ENCODE peak calls at places on chromosomes 6 and 20, in five cellular contexts. R is neural progenitor cell, B is mammary epithelial cell, Q is CD14-positive monocyte, T is glutamatergic neuron. Z is an unnamed sample.

GRCh38 chr6:127301199-127301700 is 34.6 kb downstream of the RNF146 start:
- DNase-seq in B (no peak), Q (no peak), R (no peak), T (no peak), Z (no peak)

GRCh38 chr20:63101781-63102719 is 95.3 kb upstream of the BHLHE23 start:
- DNase-seq in B (peak), R (peak), T (peak), Q (peak), Z (peak)

GRCh38 chr6:132380358-132380757 is 20.9 kb downstream of the MOXD1 start:
- DNase-seq in R (no peak), B (no peak), Q (no peak), T (no peak), Z (no peak)

GRCh38 chr6:87926072-87926471 is 121.6 kb upstream of the SPACA1 start:
- DNase-seq in T (no peak), B (no peak), R (no peak), Q (no peak), Z (no peak)

GRCh38 chr6:97294451-97294850 is 11.4 kb upstream of the MMS22L start:
- DNase-seq in R (no peak), B (peak), T (no peak), Q (no peak), Z (no peak)

GRCh38 chr20:11140359-11140758 is 466.6 kb upstream of the JAG1 start:
- DNase-seq in T (no peak), B (peak), Q (no peak), R (no peak), Z (no peak)

GRCh38 chr6:149035806-149036205 is 281.7 kb upstream of the TAB2 start:
- DNase-seq in B (no peak), R (no peak), Q (no peak), T (no peak), Z (no peak)

GRCh38 chr6:31210119-31210518 is 39.6 kb upstream of the POU5F1 start:
- DNase-seq in Q (no peak), B (no peak), R (no peak), T (no peak), Z (no peak)

GRCh38 chr20:33539129-33539528 is 49.2 kb downstream of the CBFA2T2 start:
- DNase-seq in B (no peak), R (no peak), T (no peak), Q (no peak), Z (no peak)

GRCh38 chr6:134708079-134708478 is 241.8 kb downstream of the ALDH8A1 start:
- DNase-seq in T (no peak), R (no peak), Q (no peak), B (no peak), Z (no peak)

GRCh38 chr6:54541521-54541920 is 233.3 kb downstream of the TINAG start:
- DNase-seq in T (no peak), R (no peak), Q (no peak), B (no peak), Z (no peak)

GRCh38 chr6:117915846-117916245 is 8.8 kb downstream of the SLC35F1 start:
- DNase-seq in Q (no peak), R (no peak), B (no peak), T (no peak), Z (no peak)

GRCh38 chr20:7772376-7772775 is 167.9 kb downstream of the HAO1 start:
- DNase-seq in T (no peak), B (peak), R (no peak), Q (no peak), Z (no peak)

GRCh38 chr20:18666803-18667460 is 79.1 kb downstream of the DTD1 start:
- DNase-seq in T (no peak), B (no peak), R (no peak), Q (no peak), Z (no peak)

GRCh38 chr6:17381429-17382147 is 11.8 kb upstream of the CAP2 start:
- DNase-seq in R (no peak), B (no peak), Q (no peak), T (no peak), Z (no peak)

GRCh38 chr6:143160008-143160407 is 99.3 kb downstream of the AIG1 start:
- DNase-seq in R (no peak), Q (no peak), T (no peak), B (no peak), Z (no peak)

GRCh38 chr6:100116409-100117194 is 122.6 kb upstream of the MCHR2 start:
- DNase-seq in R (peak), T (peak), B (peak), Q (no peak), Z (no peak)

GRCh38 chr6:144158133-144158532 is 7.8 kb downstream of the STX11 start:
- DNase-seq in R (no peak), T (no peak), Q (no peak), B (peak), Z (no peak)

GRCh38 chr20:33437141-33437911 is 6.2 kb downstream of the SNTA1 start:
- DNase-seq in R (no peak), Q (no peak), B (no peak), T (no peak), Z (no peak)

GRCh38 chr20:36234771-36235320 is 1.4 kb upstream of the AAR2 start:
- DNase-seq in Q (no peak), B (no peak), T (no peak), R (no peak), Z (no peak)

GRCh38 chr20:20138301-20139064 is 86.2 kb downstream of the CFAP61 start:
- DNase-seq in Q (no peak), T (no peak), B (no peak), R (no peak), Z (no peak)

GRCh38 chr6:26195376-26195923 is 108.2 kb downstream of the HFE start:
- DNase-seq in Q (peak), B (peak), T (no peak), R (peak), Z (no peak)

GRCh38 chr6:37632989-37633550 is 64.6 kb downstream of the MDGA1 start:
- DNase-seq in Q (no peak), R (no peak), T (no peak), B (no peak), Z (no peak)

GRCh38 chr6:35385457-35386202 is 43.3 kb downstream of the PPARD start:
- DNase-seq in R (no peak), B (no peak), Q (no peak), T (no peak), Z (no peak)

GRCh38 chr6:35737413-35738211 is 780 bp downstream of the ARMC12 start:
- DNase-seq in B (peak), T (no peak), R (no peak), Q (no peak), Z (no peak)

GRCh38 chr6:10510592-10511367 is 10.4 kb upstream of the GCNT2 start:
- DNase-seq in Q (peak), T (peak), B (peak), R (peak), Z (no peak)

GRCh38 chr20:50562262-50562701 is 52.1 kb downstream of the PTPN1 start:
- DNase-seq in T (no peak), B (no peak), Q (no peak), R (no peak), Z (no peak)

GRCh38 chr20:13515796-13516533 is 122.8 kb downstream of the TASP1 start:
- DNase-seq in R (no peak), B (no peak), T (no peak), Q (no peak), Z (no peak)

GRCh38 chr6:143598466-143599080 is 79.2 kb upstream of the PHACTR2 start:
- DNase-seq in R (no peak), Q (no peak), B (no peak), T (no peak), Z (no peak)

GRCh38 chr20:5844063-5844681 is 94.0 kb downstream of the SHLD1 start:
- DNase-seq in R (no peak), T (no peak), B (peak), Q (no peak), Z (no peak)

GRCh38 chr6:52973013-52973412 is 22.1 kb downstream of the GSTA4 start:
- DNase-seq in T (no peak), R (no peak), B (no peak), Q (no peak), Z (no peak)

GRCh38 chr6:122869437-122870024 is 80.5 kb downstream of the SMPDL3A start:
- DNase-seq in R (peak), T (peak), B (peak), Q (no peak), Z (no peak)

GRCh38 chr6:170053966-170054661 is 236.8 kb downstream of the DLL1 start:
- DNase-seq in R (no peak), T (peak), Q (no peak), B (no peak), Z (peak)

GRCh38 chr6:90083891-90084290 is 189.6 kb downstream of the GJA10 start:
- DNase-seq in B (no peak), R (no peak), Q (no peak), T (no peak), Z (no peak)

GRCh38 chr20:59933296-59933848 is at the start of gene SYCP2:
- DNase-seq in R (no peak), T (no peak), B (peak), Q (peak), Z (no peak)

GRCh38 chr6:43258807-43259686 is 15.8 kb downstream of the TTBK1 start:
- DNase-seq in R (no peak), B (no peak), T (no peak), Q (no peak), Z (peak)

GRCh38 chr6:84618046-84618752 is 146.2 kb downstream of the TBX18 start:
- DNase-seq in B (peak), T (no peak), R (no peak), Q (no peak), Z (no peak)

GRCh38 chr6:75349262-75349984 is 64.8 kb upstream of the TMEM30A start:
- DNase-seq in Q (no peak), T (peak), B (no peak), R (peak), Z (no peak)

GRCh38 chr20:62227977-62228958 is 8.2 kb upstream of the HRH3 start:
- DNase-seq in R (peak), T (no peak), Q (no peak), B (no peak), Z (no peak)

DNA sequence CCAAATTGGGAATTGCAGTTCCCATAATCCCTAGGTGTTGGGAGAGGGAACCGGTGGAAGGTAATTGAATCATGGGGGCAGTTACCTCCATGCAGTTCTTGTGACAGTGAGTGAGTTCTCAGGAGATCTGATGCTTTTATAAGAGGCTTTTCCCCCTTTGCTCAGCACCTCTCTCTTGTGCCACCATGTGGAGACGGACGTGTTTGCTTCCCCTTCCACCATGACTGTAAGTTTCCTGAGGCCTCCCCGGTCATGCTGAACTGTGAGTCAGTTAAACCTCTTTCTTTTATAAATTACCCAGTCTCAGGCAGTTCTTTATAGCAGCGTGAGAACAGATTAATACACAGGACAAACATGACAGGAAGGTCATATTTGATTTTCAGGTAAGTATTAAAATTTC is 25.3 kb upstream of the HECA start:
- DNase-seq in T (peak), R (peak), Q (peak), B (no peak), Z (no peak)
- TF ChIP-seq CTCF in T (no peak), R (peak), Q (peak), B (no peak), Z (peak)

GRCh38 chr6:154510144-154510905 is at the start of gene CNKSR3:
- DNase-seq in Q (no peak), B (peak), T (peak), R (peak), Z (peak)
- TF ChIP-seq CTCF in Q (no peak), B (no peak), T (no peak), R (peak), Z (peak)

GRCh38 chr6:165985926-165986646 is 181.6 kb downstream of the TBXT start:
- DNase-seq in B (no peak), Q (no peak), R (peak), T (no peak), Z (no peak)

GRCh38 chr6:165986647-165987482 is 180.8 kb downstream of the TBXT start:
- DNase-seq in Q (no peak), R (peak), B (no peak), T (peak), Z (no peak)

GRCh38 chr6:165988306-165988756 is 179.3 kb downstream of the TBXT start:
- DNase-seq in T (peak), Q (no peak), B (no peak), R (peak), Z (no peak)

GRCh38 chr6:165988757-165989456 is 178.7 kb downstream of the TBXT start:
- DNase-seq in Q (no peak), T (no peak), B (no peak), R (peak), Z (no peak)

DNA sequence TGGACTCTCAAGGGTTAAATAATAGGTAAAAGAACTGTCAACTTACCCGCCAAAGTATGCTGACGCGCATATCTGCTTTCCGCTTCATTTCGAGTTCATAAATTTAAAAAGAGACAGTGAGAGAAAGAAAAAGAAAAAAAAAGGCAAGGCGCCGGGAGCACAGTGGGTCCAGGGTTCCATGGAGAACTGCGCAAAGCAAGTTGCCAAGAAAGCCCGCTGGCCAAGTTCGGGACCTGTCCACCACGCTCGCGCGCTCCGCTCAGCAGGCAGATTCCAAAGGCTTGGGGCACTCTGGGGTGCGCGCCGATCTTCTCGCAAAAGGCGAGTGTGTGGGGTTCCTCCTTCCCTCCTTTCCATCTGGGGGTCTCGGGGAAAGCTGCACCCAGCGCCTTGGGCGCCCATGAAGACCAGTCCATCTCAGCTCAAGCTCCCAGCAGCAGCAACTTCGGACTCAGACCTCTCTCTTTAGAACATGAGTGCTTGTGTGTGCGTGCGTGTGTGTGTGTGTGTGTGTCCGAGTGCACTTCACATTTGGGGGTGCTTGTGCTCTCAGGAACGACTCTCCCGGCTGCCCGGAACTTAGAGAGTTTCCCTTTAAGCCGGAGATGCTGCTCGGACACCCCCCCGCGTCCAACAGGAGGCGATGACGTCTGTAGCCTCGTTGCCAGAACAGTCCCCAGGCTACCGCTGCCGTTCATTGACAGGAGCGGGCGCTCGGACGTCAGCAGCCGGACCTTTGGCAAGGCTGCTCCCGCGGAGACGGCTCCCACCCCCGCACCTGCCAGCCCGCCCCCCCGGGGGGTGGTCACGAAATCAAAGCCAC is 180.0 kb downstream of the TBXT start:
- DNase-seq in R (peak), Q (no peak), T (peak), B (peak), Z (no peak)
- TF ChIP-seq CTCF in R (no peak), Q (no peak), T (no peak), B (no peak), Z (no peak)

GRCh38 chr6:109927052-109927451 is 51.1 kb upstream of the GPR6 start:
- DNase-seq in Q (no peak), B (no peak), R (no peak), T (no peak), Z (no peak)
- TF ChIP-seq CTCF in Q (no peak), B (no peak), R (no peak), T (no peak), Z (no peak)

DNA sequence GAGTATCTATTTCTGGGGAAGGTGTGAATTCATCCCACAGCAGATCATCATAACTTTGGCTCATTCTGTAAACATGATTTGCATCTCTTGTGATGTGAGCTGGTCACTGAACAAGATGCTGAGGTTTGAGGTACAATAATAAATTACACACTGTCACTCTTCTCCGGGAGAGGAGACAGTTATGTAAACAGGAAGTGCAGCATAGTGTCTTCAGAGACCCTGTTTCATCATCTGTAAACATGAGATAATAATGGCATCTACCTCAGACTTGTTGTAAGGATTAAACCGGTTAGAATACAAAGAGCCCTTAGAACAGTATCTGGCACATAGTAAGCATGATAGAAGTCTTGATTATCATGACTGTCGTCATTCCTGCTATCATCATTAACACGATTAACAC is 125.2 kb downstream of the TBC1D7 start:
- DNase-seq in B (no peak), Q (no peak), T (no peak), R (no peak), Z (no peak)
- TF ChIP-seq CTCF in B (no peak), Q (no peak), T (no peak), R (no peak), Z (no peak)

GRCh38 chr6:139778688-139779087 is 404.2 kb upstream of the CITED2 start:
- DNase-seq in T (no peak), Q (no peak), R (peak), B (no peak), Z (no peak)

GRCh38 chr6:139776051-139776450 is 401.6 kb upstream of the CITED2 start:
- DNase-seq in T (no peak), B (no peak), Q (no peak), R (peak), Z (no peak)

GRCh38 chr6:139779988-139780774 is 405.7 kb upstream of the CITED2 start:
- DNase-seq in B (no peak), T (no peak), R (no peak), Q (no peak), Z (no peak)

GRCh38 chr6:139777202-139777970 is 402.9 kb upstream of the CITED2 start:
- DNase-seq in R (peak), T (peak), Q (no peak), B (no peak), Z (no peak)

DNA sequence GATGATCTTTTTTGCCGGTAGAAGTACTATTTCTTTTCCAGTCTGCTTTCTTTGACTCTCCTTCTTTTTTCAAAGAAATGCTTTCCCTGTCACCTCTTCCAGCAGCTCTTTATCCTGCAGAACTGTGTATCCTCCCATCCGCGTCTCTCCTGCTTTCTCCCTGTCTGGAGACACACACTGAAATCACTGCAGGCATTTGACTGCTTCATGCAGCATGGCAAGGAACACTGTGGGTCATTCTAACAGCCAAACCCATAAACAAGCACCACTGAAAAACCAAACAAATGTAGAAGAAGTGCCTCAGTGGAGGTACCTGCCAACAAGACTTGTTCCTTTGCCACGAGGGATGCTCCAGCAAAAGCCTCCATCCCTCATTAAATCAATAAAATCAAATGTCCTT is 403.7 kb upstream of the CITED2 start:
- DNase-seq in Q (no peak), B (no peak), R (peak), T (no peak), Z (no peak)
- TF ChIP-seq CTCF in Q (no peak), B (no peak), R (no peak), T (no peak), Z (no peak)

GRCh38 chr6:166097914-166098522 is 69.6 kb downstream of the TBXT start:
- DNase-seq in Q (no peak), T (peak), B (peak), R (peak), Z (no peak)
- TF ChIP-seq CTCF in Q (peak), T (peak), B (peak), R (peak), Z (peak)

Z was measured in chondrocyte.